ENCODE peak calls at places on chromosomes 6 and 20, in ten cellular contexts. K is smooth muscle cell of the brain vasculature; U is NCI-H69; C is Right ventricle myocardium superior; G is cardiac fibroblast; M is COR-L47; V is left colon; H is esophagus muscularis mucosa; F is GM04503; T is naive thymus-derived CD8-positive, alpha-beta T cell. N is an unnamed sample.

GRCh38 chr6:15036690-15037245 is 209.1 kb upstream of the JARID2 start:
- DNase-seq in C (peak), U (peak), T (no peak), V (no peak), F (no peak), H (no peak), K (no peak), G (no peak), M (peak), N (peak)

GRCh38 chr6:54958446-54958845 is 111.9 kb downstream of the FAM83B start:
- DNase-seq in V (no peak), F (no peak), C (no peak), H (no peak), T (no peak), U (no peak), M (no peak), G (no peak), K (no peak), N (no peak)

GRCh38 chr6:135358251-135358821 is 139.2 kb downstream of the AHI1 start:
- DNase-seq in U (no peak), M (no peak), H (no peak), F (peak), C (no peak), K (peak), V (no peak), G (peak), T (no peak), N (peak)

GRCh38 chr6:112683106-112683505 is 336.0 kb downstream of the RFPL4B start:
- DNase-seq in C (no peak), G (peak), U (no peak), M (no peak), F (no peak), H (no peak), K (no peak), V (no peak), T (no peak), N (no peak)

GRCh38 chr20:56626367-56627121 is 2.6 kb upstream of the TFAP2C start:
- DNase-seq in G (no peak), V (no peak), F (no peak), C (no peak), U (no peak), T (no peak), H (no peak), M (no peak), K (no peak), N (no peak)

GRCh38 chr20:20212675-20213096 is 155.2 kb upstream of the INSM1 start:
- DNase-seq in H (no peak), V (no peak), U (peak), K (no peak), C (peak), M (peak), F (no peak), T (no peak), G (no peak), N (no peak)

GRCh38 chr6:111770263-111771083 is 102.8 kb downstream of the FYN start:
- DNase-seq in H (no peak), K (no peak), G (no peak), M (no peak), C (no peak), U (no peak), T (no peak), F (no peak), V (no peak), N (no peak)

GRCh38 chr20:58701431-58702160 is 9.0 kb downstream of the NPEPL1 start:
- DNase-seq in G (no peak), C (peak), F (no peak), T (peak), U (no peak), M (no peak), V (peak), H (no peak), K (no peak), N (no peak)

GRCh38 chr20:35085477-35086225 is 7.0 kb downstream of the TRPC4AP start:
- DNase-seq in U (no peak), C (no peak), M (no peak), T (no peak), G (no peak), V (no peak), K (no peak), F (no peak), H (no peak), N (no peak)

GRCh38 chr6:168746643-168747042 is 305.7 kb downstream of the SMOC2 start:
- DNase-seq in K (no peak), C (no peak), G (peak), U (no peak), F (no peak), M (no peak), V (no peak), H (no peak), T (no peak), N (no peak)

GRCh38 chr6:23244300-23244699 is 674.9 kb downstream of the HDGFL1 start:
- DNase-seq in U (no peak), M (no peak), T (no peak), F (no peak), V (no peak), H (no peak), C (no peak), K (no peak), G (peak), N (peak)

GRCh38 chr20:26208296-26209091 is 511.8 kb upstream of the ZNF337 start:
- DNase-seq in F (no peak), V (no peak), T (peak), U (peak), G (no peak), K (no peak), H (no peak), M (no peak), C (no peak), N (no peak)

GRCh38 chr20:17570347-17571152 is 675 bp downstream of the DSTN start:
- DNase-seq in F (no peak), K (no peak), H (no peak), C (peak), G (peak), T (no peak), U (peak), V (peak), M (peak), N (peak)

GRCh38 chr20:25676164-25676809 is 20.4 kb downstream of the ZNF337 start:
- DNase-seq in C (no peak), T (no peak), F (peak), V (no peak), G (peak), U (no peak), K (no peak), H (peak), M (no peak), N (no peak)

GRCh38 chr20:41334452-41335421 is 5.9 kb upstream of the LPIN3 start:
- DNase-seq in H (no peak), T (peak), G (no peak), V (no peak), U (no peak), F (no peak), M (no peak), K (no peak), C (no peak), N (no peak)

GRCh38 chr20:52494244-52494643 is 302.7 kb upstream of the ZFP64 start:
- DNase-seq in V (no peak), H (no peak), C (no peak), G (peak), K (no peak), F (peak), M (no peak), U (no peak), T (no peak), N (peak)

GRCh38 chr6:68189217-68189616 is 445.9 kb upstream of the ADGRB3 start:
- DNase-seq in K (no peak), F (no peak), G (no peak), H (no peak), T (no peak), M (no peak), C (no peak), V (no peak), U (no peak), N (no peak)

GRCh38 chr6:148771212-148771601 is 24.4 kb downstream of the UST start:
- DNase-seq in G (no peak), F (no peak), K (no peak), U (no peak), T (no peak), C (peak), M (peak), V (peak), H (no peak), N (no peak)

GRCh38 chr6:11346516-11346915 is 114.0 kb upstream of the NEDD9 start:
- DNase-seq in U (no peak), V (no peak), T (no peak), G (peak), H (no peak), C (no peak), M (no peak), K (peak), F (no peak), N (no peak)

GRCh38 chr6:154529957-154530356 is 19.5 kb upstream of the CNKSR3 start:
- DNase-seq in F (no peak), M (no peak), H (no peak), V (no peak), U (no peak), C (no peak), G (no peak), K (no peak), T (no peak), N (no peak)

GRCh38 chr6:136378888-136379287 is 89.2 kb upstream of the BCLAF1 start:
- DNase-seq in H (no peak), C (no peak), U (peak), M (no peak), F (no peak), G (peak), K (no peak), T (no peak), V (no peak), N (no peak)

GRCh38 chr6:106197441-106197840 is 111.3 kb downstream of the PRDM1 start:
- DNase-seq in V (no peak), U (no peak), K (no peak), F (no peak), G (no peak), T (no peak), M (no peak), C (no peak), H (no peak), N (no peak)

GRCh38 chr6:168616807-168617756 is 176.1 kb downstream of the SMOC2 start:
- DNase-seq in M (peak), K (no peak), G (peak), F (no peak), C (peak), T (no peak), V (no peak), U (peak), H (no peak), N (no peak)

N was measured in H4.